ENCODE peak calls at places on chromosomes 5 and 9, in eight cellular contexts. Z, S, K, I, Q, D, H and O are unnamed samples.

GRCh38 chr5:64330728-64331231 is 165.1 kb downstream of the RNF180 start:
- DNase-seq in Z (no peak), S (no peak), K (no peak), I (no peak), Q (no peak), D (no peak), H (no peak), O (no peak)

GRCh38 chr5:90055831-90056328 is 353.7 kb downstream of the CETN3 start:
- DNase-seq in Z (no peak), S (peak; percentile 21), K (no peak), I (no peak), Q (no peak), D (no peak), H (no peak), O (peak; percentile 2)

GRCh38 chr5:161406880-161407279 is 139.6 kb downstream of the GABRB2 start:
- DNase-seq in Z (no peak), S (no peak), K (no peak), I (no peak), Q (no peak), D (no peak), H (no peak), O (no peak)

GRCh38 chr9:127783111-127783621 is 2.7 kb upstream of the CDK9 start:
- DNase-seq in Z (no peak), S (no peak), K (peak; percentile 77), I (no peak), Q (no peak), D (peak; percentile 51), H (no peak), O (no peak)

GRCh38 chr5:137822158-137822764 is 45.4 kb upstream of the MYOT start:
- DNase-seq in Z (no peak), S (peak; percentile 18), K (no peak), I (no peak), Q (peak; percentile 40), D (peak; percentile 63), H (no peak), O (peak; percentile 72)

GRCh38 chr5:91118802-91119201 is 264.3 kb downstream of the ARRDC3 start:
- DNase-seq in Z (no peak), S (peak; percentile 35), K (no peak), I (no peak), Q (no peak), D (no peak), H (peak; percentile 27), O (no peak)

GRCh38 chr5:166845044-166845443 is 1446.4 kb upstream of the WWC1 start:
- DNase-seq in Z (no peak), S (no peak), K (no peak), I (no peak), Q (no peak), D (peak; percentile 28), H (no peak), O (peak; percentile 76)

GRCh38 chr5:138685052-138685755 is 68.0 kb upstream of the CTNNA1 start:
- DNase-seq in Z (no peak), S (no peak), K (no peak), I (no peak), Q (no peak), D (no peak), H (no peak), O (no peak)

GRCh38 chr9:137084526-137084925 is 2.3 kb upstream of the MAN1B1 start:
- DNase-seq in Z (no peak), S (no peak), K (peak; percentile 63), I (no peak), Q (no peak), D (no peak), H (no peak), O (no peak)

GRCh38 chr9:137087409-137087925 is 682 bp downstream of the MAN1B1 start:
- DNase-seq in Z (no peak), S (no peak), K (no peak), I (no peak), Q (no peak), D (peak; percentile 31), H (no peak), O (no peak)

GRCh38 chr9:137085918-137086530 is 761 bp upstream of the MAN1B1 start:
- DNase-seq in Z (no peak), S (no peak), K (no peak), I (no peak), Q (no peak), D (peak; percentile 36), H (no peak), O (peak; percentile 38)

GRCh38 chr9:137088121-137088520 is 1.3 kb downstream of the MAN1B1 start:
- DNase-seq in Z (no peak), S (no peak), K (no peak), I (no peak), Q (no peak), D (no peak), H (no peak), O (no peak)

GRCh38 chr9:137086531-137087408 is at the start of gene MAN1B1:
- DNase-seq in Z (peak; percentile 94), S (peak; percentile 98), K (peak; percentile 99), I (peak; percentile 99), Q (peak; percentile 98), D (peak; percentile 99), H (peak; percentile 92), O (peak; percentile 99)
- TF ChIP-seq CTCF in Z (peak; percentile 4), S (no peak), K (no peak), I (no peak), Q (no peak), D (no peak), H (no peak), O (no peak)

GRCh38 chr9:137253717-137254623 is 1.2 kb upstream of the NELFB start:
- DNase-seq in Z (no peak), S (no peak), K (no peak), I (no peak), Q (no peak), D (no peak), H (no peak), O (no peak)

GRCh38 chr9:137256839-137257238 is 1.7 kb downstream of the NELFB start:
- DNase-seq in Z (no peak), S (no peak), K (no peak), I (no peak), Q (no peak), D (no peak), H (no peak), O (no peak)

GRCh38 chr9:137256362-137256761 is 1.2 kb downstream of the NELFB start:
- DNase-seq in Z (no peak), S (no peak), K (no peak), I (no peak), Q (no peak), D (no peak), H (no peak), O (no peak)

GRCh38 chr9:137255448-137256114 is 454 bp downstream of the NELFB start:
- DNase-seq in Z (no peak), S (no peak), K (no peak), I (no peak), Q (no peak), D (peak; percentile 57), H (no peak), O (peak; percentile 20)

DNA sequence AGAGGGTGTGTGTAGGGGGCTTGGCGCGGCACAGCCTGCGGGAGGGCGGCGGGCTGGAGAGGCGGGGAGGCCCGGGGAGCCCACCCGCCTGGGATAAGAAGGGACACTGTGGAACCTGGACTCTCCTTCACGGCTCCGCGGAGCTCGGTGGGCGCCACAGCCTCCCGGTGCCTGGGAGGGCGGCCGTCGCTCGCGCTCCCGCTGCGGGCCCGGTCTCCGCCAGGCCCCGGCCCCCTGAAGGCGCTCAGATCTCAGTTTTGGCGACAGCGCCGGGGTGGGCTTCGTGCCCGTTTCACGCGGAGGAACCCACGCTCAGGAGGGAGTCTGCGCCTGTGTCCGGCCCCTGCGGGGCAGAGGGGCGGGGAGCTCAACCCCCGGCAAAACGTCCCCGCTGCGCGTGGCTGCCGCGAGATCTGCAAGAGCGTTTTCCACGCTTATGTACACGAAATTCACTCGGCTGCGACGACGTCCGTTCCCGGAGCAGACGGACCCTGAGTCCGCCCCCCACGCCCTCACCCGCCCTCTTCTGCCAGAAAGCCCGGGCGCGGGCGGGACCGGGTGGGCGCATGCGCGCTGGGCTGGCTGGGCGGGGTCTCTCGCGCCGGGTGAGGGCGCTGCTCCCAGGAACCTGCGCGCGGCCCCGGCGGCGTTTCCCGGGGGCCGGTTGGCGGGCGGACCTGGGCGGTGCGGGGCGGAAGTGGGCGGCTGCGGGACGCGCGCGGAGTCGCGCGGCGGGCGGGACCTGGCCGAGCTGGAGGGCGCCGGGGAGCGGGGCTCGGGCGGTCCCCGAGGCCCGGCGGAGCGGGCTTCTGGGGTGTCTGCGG is at the start of gene NELFB:
- DNase-seq in Z (no peak), S (peak; percentile 77), K (peak; percentile 95), I (peak; percentile 98), Q (no peak), D (peak; percentile 93), H (peak; percentile 41), O (peak; percentile 86)
- TF ChIP-seq CTCF in Z (peak; percentile 15), S (peak; percentile 17), K (no peak), I (peak; percentile 20), Q (no peak), D (no peak), H (no peak), O (no peak)

DNA sequence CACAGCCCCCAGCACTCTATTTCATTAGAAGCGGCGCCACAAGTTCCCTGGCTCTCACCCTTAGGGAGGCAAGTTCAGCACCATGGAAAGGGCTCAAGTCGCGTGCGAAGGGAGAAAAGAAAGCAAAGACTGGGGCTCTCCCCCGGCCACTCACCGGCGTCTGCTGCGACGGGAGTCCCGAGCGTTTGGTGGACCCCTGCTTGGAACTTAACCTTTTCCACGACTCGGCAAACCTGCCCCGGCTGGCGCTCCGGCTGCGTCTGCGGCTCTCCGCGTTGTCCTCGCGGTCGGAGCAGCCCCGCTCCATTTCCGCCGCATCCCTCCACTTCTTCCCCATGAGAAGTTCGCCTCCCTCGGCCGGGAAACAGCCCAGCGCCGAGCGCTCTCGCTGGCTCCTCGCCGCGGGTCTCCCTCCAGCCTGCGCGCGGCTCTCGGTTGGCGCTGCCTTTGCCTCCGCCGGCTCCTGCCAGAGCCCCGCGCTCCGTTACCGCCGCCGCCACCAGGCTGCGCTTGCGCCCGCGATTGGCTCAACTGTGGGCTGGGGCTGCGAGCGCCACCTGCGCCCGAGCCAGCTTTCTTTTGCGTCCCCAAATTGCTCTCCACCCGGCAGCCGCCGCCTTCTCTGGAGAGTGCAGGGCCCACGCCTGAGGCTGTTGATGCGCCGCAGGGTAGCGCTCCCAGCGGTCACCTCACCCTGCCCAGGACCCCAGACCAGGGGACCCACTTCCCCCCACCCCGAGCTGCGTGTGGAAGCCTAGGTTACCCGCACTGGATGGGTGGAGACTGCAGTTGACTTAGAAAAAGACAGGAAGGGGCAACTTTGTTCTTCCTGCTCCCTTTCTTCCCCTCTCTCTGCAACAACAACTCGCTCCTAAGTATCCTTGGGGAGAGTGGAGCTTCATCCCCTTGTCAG is 321.6 kb downstream of the CEMIP2 start:
- DNase-seq in Z (no peak), S (peak; percentile 46), K (no peak), I (peak; percentile 78), Q (no peak), D (peak; percentile 88), H (peak; percentile 1), O (peak; percentile 61)
- TF ChIP-seq CTCF in Z (no peak), S (no peak), K (no peak), I (peak; percentile 60), Q (no peak), D (no peak), H (no peak), O (no peak)

GRCh38 chr5:142783601-142784291 is 13.6 kb downstream of the ARHGAP26 start:
- DNase-seq in Z (no peak), S (no peak), K (peak; percentile 75), I (no peak), Q (no peak), D (no peak), H (no peak), O (no peak)
- TF ChIP-seq CTCF in Z (no peak), S (no peak), K (no peak), I (peak; percentile 38), Q (no peak), D (no peak), H (no peak), O (no peak)

GRCh38 chr9:95574176-95574575 is 57.4 kb upstream of the PTCH1 start:
- DNase-seq in Z (no peak), S (no peak), K (no peak), I (no peak), Q (no peak), D (no peak), H (no peak), O (no peak)
- TF ChIP-seq CTCF in Z (no peak), S (no peak), K (no peak), I (no peak), Q (peak; percentile 40), D (no peak), H (no peak), O (no peak)